ENCODE peak calls at places on chromosomes 6 and 20, in six cellular contexts. One of them, this sample, is unnamed.

GRCh38 chr20:38754924-38755323 is 6.7 kb downstream of the ACTR5 start:
- DNase-seq in GM12878: no peak
- DNase-seq in A549: no peak
- DNase-seq in endothelial cell of umbilical vein: no peak
- DNase-seq in HepG2: no peak
- DNase-seq in K562: no peak
- DNase-seq in this sample: no peak

GRCh38 chr6:84657486-84657885 is 106.9 kb downstream of the TBX18 start:
- DNase-seq in GM12878: no peak
- DNase-seq in A549: no peak
- DNase-seq in endothelial cell of umbilical vein: no peak
- DNase-seq in HepG2: no peak
- DNase-seq in K562: no peak
- DNase-seq in this sample: no peak

GRCh38 chr20:53918949-53919361 is 151.4 kb downstream of the BCAS1 start:
- DNase-seq in GM12878: no peak
- DNase-seq in A549: no peak
- DNase-seq in endothelial cell of umbilical vein: no peak
- DNase-seq in HepG2: no peak
- DNase-seq in K562: peak
- DNase-seq in this sample: peak

GRCh38 chr6:134553941-134554340 is 236.0 kb upstream of the SGK1 start:
- DNase-seq in GM12878: no peak
- DNase-seq in A549: no peak
- DNase-seq in endothelial cell of umbilical vein: no peak
- DNase-seq in HepG2: no peak
- DNase-seq in K562: no peak
- DNase-seq in this sample: no peak

GRCh38 chr6:158819213-158819976 is at the start of gene EZR:
- DNase-seq in GM12878: no peak
- DNase-seq in A549: peak
- DNase-seq in endothelial cell of umbilical vein: peak
- DNase-seq in HepG2: peak
- DNase-seq in K562: peak
- DNase-seq in this sample: peak

GRCh38 chr6:30873137-30873640 is 11.1 kb upstream of the DDR1 start:
- DNase-seq in GM12878: no peak
- DNase-seq in A549: no peak
- DNase-seq in endothelial cell of umbilical vein: no peak
- DNase-seq in HepG2: no peak
- DNase-seq in K562: peak
- DNase-seq in this sample: no peak

GRCh38 chr6:134502614-134503541 is 185.0 kb upstream of the SGK1 start:
- DNase-seq in GM12878: no peak
- DNase-seq in A549: no peak
- DNase-seq in endothelial cell of umbilical vein: no peak
- DNase-seq in HepG2: no peak
- DNase-seq in K562: no peak
- DNase-seq in this sample: peak

GRCh38 chr6:35311390-35312075 is 13.9 kb downstream of the DEF6 start:
- DNase-seq in GM12878: no peak
- DNase-seq in A549: no peak
- DNase-seq in endothelial cell of umbilical vein: no peak
- DNase-seq in HepG2: no peak
- DNase-seq in K562: no peak
- DNase-seq in this sample: peak

GRCh38 chr20:20520776-20521175 is 152.9 kb downstream of the INSM1 start:
- DNase-seq in GM12878: no peak
- DNase-seq in A549: no peak
- DNase-seq in endothelial cell of umbilical vein: no peak
- DNase-seq in HepG2: no peak
- DNase-seq in K562: no peak
- DNase-seq in this sample: no peak

GRCh38 chr6:37741757-37742400 is 44.2 kb upstream of the MDGA1 start:
- DNase-seq in GM12878: no peak
- DNase-seq in A549: peak
- DNase-seq in endothelial cell of umbilical vein: peak
- DNase-seq in HepG2: peak
- DNase-seq in K562: peak
- DNase-seq in this sample: peak

GRCh38 chr6:150753404-150754184 is 111.9 kb upstream of the MTHFD1L start:
- DNase-seq in GM12878: no peak
- DNase-seq in A549: no peak
- DNase-seq in endothelial cell of umbilical vein: no peak
- DNase-seq in HepG2: no peak
- DNase-seq in K562: no peak
- DNase-seq in this sample: no peak

GRCh38 chr20:15654208-15654649 is 919.0 kb downstream of the KIF16B start:
- DNase-seq in GM12878: peak
- DNase-seq in A549: peak
- DNase-seq in endothelial cell of umbilical vein: peak
- DNase-seq in HepG2: peak
- DNase-seq in K562: peak
- DNase-seq in this sample: peak

GRCh38 chr20:52303281-52303950 is 111.8 kb upstream of the ZFP64 start:
- DNase-seq in GM12878: no peak
- DNase-seq in A549: no peak
- DNase-seq in endothelial cell of umbilical vein: no peak
- DNase-seq in HepG2: no peak
- DNase-seq in K562: no peak
- DNase-seq in this sample: no peak

GRCh38 chr6:33172307-33173227 is 19.7 kb downstream of the COL11A2 start:
- DNase-seq in GM12878: no peak
- DNase-seq in A549: peak
- DNase-seq in endothelial cell of umbilical vein: no peak
- DNase-seq in HepG2: peak
- DNase-seq in K562: peak
- DNase-seq in this sample: peak

GRCh38 chr6:33171889-33172203 is 20.4 kb downstream of the COL11A2 start:
- DNase-seq in GM12878: no peak
- DNase-seq in A549: no peak
- DNase-seq in endothelial cell of umbilical vein: no peak
- DNase-seq in HepG2: no peak
- DNase-seq in K562: no peak
- DNase-seq in this sample: no peak

GRCh38 chr6:33175436-33176069 is 16.7 kb downstream of the COL11A2 start:
- DNase-seq in GM12878: no peak
- DNase-seq in A549: no peak
- DNase-seq in endothelial cell of umbilical vein: no peak
- DNase-seq in HepG2: peak
- DNase-seq in K562: no peak
- DNase-seq in this sample: no peak

GRCh38 chr6:33174784-33175183 is 17.5 kb downstream of the COL11A2 start:
- DNase-seq in GM12878: no peak
- DNase-seq in A549: no peak
- DNase-seq in endothelial cell of umbilical vein: no peak
- DNase-seq in HepG2: no peak
- DNase-seq in K562: no peak
- DNase-seq in this sample: no peak

DNA sequence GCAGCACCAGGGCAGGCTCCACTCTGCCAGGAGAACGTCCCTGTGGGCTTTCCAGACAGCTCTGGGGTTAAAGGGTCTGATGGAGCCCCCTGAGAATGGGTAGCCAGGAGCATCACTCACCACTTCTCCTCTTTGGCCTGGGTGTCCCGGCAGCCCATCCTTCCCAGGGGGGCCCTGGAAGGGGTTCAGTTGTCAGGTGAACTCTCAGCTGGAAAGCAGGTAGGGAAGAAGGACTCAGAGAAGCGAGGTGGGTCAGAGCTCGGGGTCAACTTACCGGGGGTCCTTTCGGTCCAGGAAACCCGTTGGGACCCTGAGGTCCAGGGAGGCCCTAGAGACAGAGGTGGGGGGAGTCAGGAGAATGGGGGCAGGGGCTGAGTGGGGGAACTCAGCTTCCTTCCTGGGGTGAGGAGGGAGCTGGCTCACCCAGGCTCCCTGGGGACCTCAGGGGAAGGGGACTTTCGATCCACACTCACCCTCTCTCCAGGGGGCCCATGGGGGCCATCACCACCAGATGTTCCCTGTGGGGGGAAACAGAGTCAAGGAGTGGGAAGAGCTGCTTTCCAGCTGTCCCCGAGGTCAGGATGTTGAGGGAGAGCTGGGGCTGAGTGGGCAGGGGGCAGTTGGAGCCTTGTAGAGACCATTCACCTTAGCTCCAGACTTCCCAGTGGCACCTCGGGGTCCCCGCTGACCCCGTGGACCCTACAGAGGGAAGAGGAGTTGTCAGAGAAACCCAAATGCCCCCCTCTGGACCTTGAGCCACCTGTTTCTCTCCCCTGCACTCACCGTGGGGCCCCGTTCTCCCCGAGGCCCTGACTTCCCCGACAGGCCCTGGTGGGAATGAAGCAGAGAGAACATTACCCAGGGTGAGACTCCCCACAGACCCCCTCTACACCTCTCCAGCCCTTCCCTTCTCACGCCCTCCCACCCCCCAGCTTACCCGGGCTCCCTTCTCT is 18.8 kb downstream of the COL11A2 start:
- DNase-seq in GM12878: no peak
- DNase-seq in A549: no peak
- DNase-seq in endothelial cell of umbilical vein: no peak
- DNase-seq in HepG2: no peak
- DNase-seq in K562: no peak
- DNase-seq in this sample: no peak
- TF ChIP-seq MYC in GM12878: no peak
- TF ChIP-seq MYC in A549: no peak
- TF ChIP-seq MYC in endothelial cell of umbilical vein: no peak
- TF ChIP-seq MYC in HepG2: no peak
- TF ChIP-seq MYC in K562: no peak
- TF ChIP-seq MYC in this sample: no peak

GRCh38 chr6:46453221-46453620 is 38.0 kb downstream of the RCAN2 start:
- DNase-seq in GM12878: no peak
- DNase-seq in A549: no peak
- DNase-seq in endothelial cell of umbilical vein: no peak
- DNase-seq in HepG2: no peak
- DNase-seq in K562: no peak
- DNase-seq in this sample: no peak

GRCh38 chr6:46451343-46451742 is 39.9 kb downstream of the RCAN2 start:
- DNase-seq in GM12878: no peak
- DNase-seq in A549: no peak
- DNase-seq in endothelial cell of umbilical vein: no peak
- DNase-seq in HepG2: no peak
- DNase-seq in K562: no peak
- DNase-seq in this sample: no peak

GRCh38 chr6:46452312-46452917 is 38.8 kb downstream of the RCAN2 start:
- DNase-seq in GM12878: no peak
- DNase-seq in A549: no peak
- DNase-seq in endothelial cell of umbilical vein: no peak
- DNase-seq in HepG2: no peak
- DNase-seq in K562: no peak
- DNase-seq in this sample: no peak

GRCh38 chr6:46454691-46455090 is 36.6 kb downstream of the RCAN2 start:
- DNase-seq in GM12878: no peak
- DNase-seq in A549: no peak
- DNase-seq in endothelial cell of umbilical vein: no peak
- DNase-seq in HepG2: no peak
- DNase-seq in K562: no peak
- DNase-seq in this sample: no peak

DNA sequence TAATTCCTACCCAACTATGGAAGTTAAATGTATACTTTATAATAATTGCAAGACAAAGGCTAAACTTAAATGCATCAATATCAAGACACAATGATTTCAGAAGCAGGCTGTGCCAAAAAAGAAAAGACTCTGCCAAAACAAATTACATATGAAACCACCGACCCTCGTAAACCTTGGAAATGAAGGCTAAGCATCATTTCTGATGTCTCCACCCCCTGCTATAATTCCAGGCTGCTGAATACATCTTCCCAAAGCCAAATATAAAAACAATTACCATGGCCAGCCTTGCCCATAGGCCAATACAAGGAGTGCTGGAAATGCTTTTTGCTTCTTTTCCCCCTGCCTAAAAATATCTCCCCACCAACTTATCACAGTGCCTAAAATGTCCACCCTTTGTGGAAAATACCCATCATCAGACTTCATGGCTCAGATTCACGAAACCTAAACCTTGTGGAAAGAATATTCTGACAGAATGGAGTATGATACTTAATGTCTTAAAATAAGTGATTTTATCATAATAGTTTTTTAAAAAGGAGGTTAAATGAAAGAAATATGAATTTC is 37.4 kb downstream of the RCAN2 start:
- DNase-seq in GM12878: no peak
- DNase-seq in A549: no peak
- DNase-seq in endothelial cell of umbilical vein: no peak
- DNase-seq in HepG2: no peak
- DNase-seq in K562: no peak
- DNase-seq in this sample: no peak
- TF ChIP-seq CTCF in GM12878: no peak
- TF ChIP-seq CTCF in A549: no peak
- TF ChIP-seq CTCF in endothelial cell of umbilical vein: no peak
- TF ChIP-seq CTCF in HepG2: no peak
- TF ChIP-seq CTCF in K562: no peak
- TF ChIP-seq CTCF in this sample: no peak

GRCh38 chr6:119312441-119312840 is 37.1 kb downstream of the MAN1A1 start:
- DNase-seq in GM12878: no peak
- DNase-seq in A549: no peak
- DNase-seq in endothelial cell of umbilical vein: no peak
- DNase-seq in HepG2: no peak
- DNase-seq in K562: peak
- DNase-seq in this sample: no peak

GRCh38 chr6:119313937-119314893 is 35.3 kb downstream of the MAN1A1 start:
- DNase-seq in GM12878: peak
- DNase-seq in A549: no peak
- DNase-seq in endothelial cell of umbilical vein: no peak
- DNase-seq in HepG2: no peak
- DNase-seq in K562: no peak
- DNase-seq in this sample: no peak

GRCh38 chr6:119317007-119317406 is 32.6 kb downstream of the MAN1A1 start:
- DNase-seq in GM12878: no peak
- DNase-seq in A549: no peak
- DNase-seq in endothelial cell of umbilical vein: no peak
- DNase-seq in HepG2: no peak
- DNase-seq in K562: no peak
- DNase-seq in this sample: no peak

GRCh38 chr6:119312875-119313338 is 36.7 kb downstream of the MAN1A1 start:
- DNase-seq in GM12878: no peak
- DNase-seq in A549: no peak
- DNase-seq in endothelial cell of umbilical vein: no peak
- DNase-seq in HepG2: peak
- DNase-seq in K562: peak
- DNase-seq in this sample: no peak

GRCh38 chr6:119314894-119315272 is 34.7 kb downstream of the MAN1A1 start:
- DNase-seq in GM12878: no peak
- DNase-seq in A549: no peak
- DNase-seq in endothelial cell of umbilical vein: no peak
- DNase-seq in HepG2: no peak
- DNase-seq in K562: no peak
- DNase-seq in this sample: no peak
- H3K4me3 ChIP-seq in GM12878: no peak
- H3K4me3 ChIP-seq in A549: no peak
- H3K4me3 ChIP-seq in endothelial cell of umbilical vein: no peak
- H3K4me3 ChIP-seq in HepG2: no peak
- H3K4me3 ChIP-seq in K562: no peak
- H3K4me3 ChIP-seq in this sample: no peak

DNA sequence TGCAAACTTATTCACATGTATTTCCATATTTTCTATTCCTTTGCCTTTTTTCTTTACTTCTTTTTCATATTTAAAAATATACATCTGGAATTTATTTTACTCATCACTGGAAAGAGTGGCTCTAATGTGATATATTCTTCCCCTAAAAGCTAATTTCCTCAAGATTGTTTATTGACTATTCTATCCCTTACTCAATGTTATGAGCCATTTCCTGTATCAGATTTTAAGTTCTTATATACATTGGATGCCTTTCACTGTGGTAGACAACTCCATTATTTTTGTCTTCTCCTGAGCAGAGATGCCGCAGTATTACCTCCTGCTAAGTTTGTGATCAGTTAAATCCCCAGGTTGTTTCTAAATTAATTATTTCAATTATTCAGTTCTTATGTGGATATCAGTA is 418.4 kb upstream of the JAG1 start:
- DNase-seq in GM12878: no peak
- DNase-seq in A549: no peak
- DNase-seq in endothelial cell of umbilical vein: no peak
- DNase-seq in HepG2: no peak
- DNase-seq in K562: no peak
- DNase-seq in this sample: no peak
- TF ChIP-seq MYC in GM12878: no peak
- TF ChIP-seq MYC in A549: no peak
- TF ChIP-seq MYC in endothelial cell of umbilical vein: no peak
- TF ChIP-seq MYC in HepG2: no peak
- TF ChIP-seq MYC in K562: no peak
- TF ChIP-seq MYC in this sample: no peak